ENCODE peak calls at places on chromosomes 13 and 19, in six cellular contexts. X is dorsolateral prefrontal cortex, H is osteoblast, P is neural crest cell, R is AG09309, M is fibroblast of mammary gland. L is an unnamed sample.

GRCh38 chr19:10430505-10431253 is 10.3 kb downstream of the PDE4A start:
- DNase-seq in X (no peak), H (peak), P (no peak), R (no peak), M (no peak), L (no peak)

GRCh38 chr13:31968473-31968872 is 63.1 kb upstream of the FRY start:
- DNase-seq in X (no peak), H (no peak), P (no peak), R (no peak), M (no peak), L (no peak)

GRCh38 chr13:102295316-102296048 is 106.4 kb downstream of the FGF14 start:
- DNase-seq in X (no peak), H (no peak), P (no peak), R (no peak), M (peak), L (no peak)

GRCh38 chr19:53597023-53597422 is 34.8 kb upstream of the DPRX start:
- DNase-seq in X (no peak), H (no peak), P (no peak), R (no peak), M (no peak), L (no peak)

GRCh38 chr13:49347650-49348385 is 96.0 kb downstream of the CAB39L start:
- DNase-seq in X (no peak), H (no peak), P (no peak), R (no peak), M (no peak), L (no peak)

GRCh38 chr19:18253716-18254115 is 20.5 kb downstream of the IQCN start:
- DNase-seq in X (no peak), H (peak), P (no peak), R (no peak), M (no peak), L (no peak)

GRCh38 chr19:29676586-29676985 is 11.3 kb downstream of the PLEKHF1 start:
- DNase-seq in X (peak), H (no peak), P (no peak), R (no peak), M (no peak), L (no peak)

GRCh38 chr13:26946675-26947342 is 186.2 kb upstream of the GPR12 start:
- DNase-seq in X (no peak), H (peak), P (no peak), R (no peak), M (peak), L (peak)

GRCh38 chr13:110119943-110120905 is 186.7 kb downstream of the COL4A1 start:
- DNase-seq in X (no peak), H (no peak), P (no peak), R (no peak), M (peak), L (no peak)

GRCh38 chr13:75326173-75327131 is 155.5 kb downstream of the TBC1D4 start:
- DNase-seq in X (no peak), H (no peak), P (no peak), R (no peak), M (peak), L (no peak)

GRCh38 chr13:64684685-64685431 is 2545.3 kb downstream of the PCDH9 start:
- DNase-seq in X (no peak), H (no peak), P (no peak), R (no peak), M (no peak), L (no peak)

GRCh38 chr13:73177017-73177416 is 118.2 kb downstream of the KLF5 start:
- DNase-seq in X (no peak), H (no peak), P (no peak), R (no peak), M (no peak), L (no peak)

GRCh38 chr13:32947411-32947810 is 68.8 kb upstream of the KL start:
- DNase-seq in X (no peak), H (no peak), P (no peak), R (no peak), M (no peak), L (no peak)

GRCh38 chr13:107254392-107254791 is 686.5 kb upstream of the ARGLU1 start:
- DNase-seq in X (no peak), H (no peak), P (no peak), R (no peak), M (no peak), L (no peak)

GRCh38 chr19:33377586-33378475 is 4.3 kb downstream of the CEBPG start:
- DNase-seq in X (no peak), H (no peak), P (no peak), R (no peak), M (peak), L (no peak)

GRCh38 chr13:29969286-29969685 is 118.9 kb upstream of the UBL3 start:
- DNase-seq in X (no peak), H (peak), P (no peak), R (peak), M (peak), L (no peak)

GRCh38 chr13:60370343-60370742 is 26.7 kb upstream of the TDRD3 start:
- DNase-seq in X (no peak), H (no peak), P (no peak), R (no peak), M (no peak), L (no peak)

GRCh38 chr19:49222011-49222410 is 64.4 kb downstream of the TRPM4 start:
- DNase-seq in X (no peak), H (no peak), P (no peak), R (no peak), M (peak), L (no peak)

GRCh38 chr13:34810996-34811395 is 131.1 kb upstream of the NBEA start:
- DNase-seq in X (no peak), H (no peak), P (no peak), R (no peak), M (no peak), L (no peak)

GRCh38 chr19:46320559-46320958 is 23.7 kb downstream of the HIF3A start:
- DNase-seq in X (no peak), H (peak), P (no peak), R (no peak), M (no peak), L (no peak)

GRCh38 chr13:19864018-19864338 is 529 bp upstream of the ZMYM5 start:
- DNase-seq in X (peak), H (peak), P (peak), R (no peak), M (peak), L (no peak)

GRCh38 chr13:65744761-65745160 is 1485.4 kb downstream of the PCDH9 start:
- DNase-seq in X (no peak), H (peak), P (no peak), R (peak), M (peak), L (no peak)

GRCh38 chr13:48976677-48977625 is 1.2 kb downstream of the FNDC3A start:
- DNase-seq in X (peak), H (peak), P (no peak), R (no peak), M (peak), L (no peak)

GRCh38 chr13:29877456-29878096 is 27.2 kb upstream of the UBL3 start:
- DNase-seq in X (no peak), H (no peak), P (no peak), R (no peak), M (no peak), L (no peak)

GRCh38 chr19:6963937-6964336 is 57.3 kb downstream of the MBD3L2B start:
- DNase-seq in X (no peak), H (no peak), P (no peak), R (no peak), M (no peak), L (no peak)

GRCh38 chr13:49399801-49400472 is 43.9 kb downstream of the CAB39L start:
- DNase-seq in X (no peak), H (no peak), P (no peak), R (no peak), M (no peak), L (no peak)

GRCh38 chr19:17332677-17333581 is 1.7 kb downstream of the ANO8 start:
- DNase-seq in X (no peak), H (peak), P (no peak), R (no peak), M (peak), L (no peak)

GRCh38 chr13:110268061-110268460 is 38.9 kb downstream of the COL4A1 start:
- DNase-seq in X (no peak), H (no peak), P (no peak), R (no peak), M (no peak), L (no peak)

GRCh38 chr13:111947876-111948275 is 119.1 kb upstream of the SOX1 start:
- DNase-seq in X (no peak), H (no peak), P (no peak), R (no peak), M (no peak), L (no peak)

GRCh38 chr19:18815673-18816072 is 16.1 kb upstream of the UPF1 start:
- DNase-seq in X (no peak), H (no peak), P (no peak), R (no peak), M (no peak), L (no peak)

GRCh38 chr19:50328257-50329145 is 676 bp downstream of the KCNC3 start:
- DNase-seq in X (no peak), H (peak), P (no peak), R (no peak), M (no peak), L (no peak)

GRCh38 chr13:38262211-38262610 is 87.4 kb upstream of the UFM1 start:
- DNase-seq in X (no peak), H (peak), P (no peak), R (peak), M (peak), L (no peak)

DNA sequence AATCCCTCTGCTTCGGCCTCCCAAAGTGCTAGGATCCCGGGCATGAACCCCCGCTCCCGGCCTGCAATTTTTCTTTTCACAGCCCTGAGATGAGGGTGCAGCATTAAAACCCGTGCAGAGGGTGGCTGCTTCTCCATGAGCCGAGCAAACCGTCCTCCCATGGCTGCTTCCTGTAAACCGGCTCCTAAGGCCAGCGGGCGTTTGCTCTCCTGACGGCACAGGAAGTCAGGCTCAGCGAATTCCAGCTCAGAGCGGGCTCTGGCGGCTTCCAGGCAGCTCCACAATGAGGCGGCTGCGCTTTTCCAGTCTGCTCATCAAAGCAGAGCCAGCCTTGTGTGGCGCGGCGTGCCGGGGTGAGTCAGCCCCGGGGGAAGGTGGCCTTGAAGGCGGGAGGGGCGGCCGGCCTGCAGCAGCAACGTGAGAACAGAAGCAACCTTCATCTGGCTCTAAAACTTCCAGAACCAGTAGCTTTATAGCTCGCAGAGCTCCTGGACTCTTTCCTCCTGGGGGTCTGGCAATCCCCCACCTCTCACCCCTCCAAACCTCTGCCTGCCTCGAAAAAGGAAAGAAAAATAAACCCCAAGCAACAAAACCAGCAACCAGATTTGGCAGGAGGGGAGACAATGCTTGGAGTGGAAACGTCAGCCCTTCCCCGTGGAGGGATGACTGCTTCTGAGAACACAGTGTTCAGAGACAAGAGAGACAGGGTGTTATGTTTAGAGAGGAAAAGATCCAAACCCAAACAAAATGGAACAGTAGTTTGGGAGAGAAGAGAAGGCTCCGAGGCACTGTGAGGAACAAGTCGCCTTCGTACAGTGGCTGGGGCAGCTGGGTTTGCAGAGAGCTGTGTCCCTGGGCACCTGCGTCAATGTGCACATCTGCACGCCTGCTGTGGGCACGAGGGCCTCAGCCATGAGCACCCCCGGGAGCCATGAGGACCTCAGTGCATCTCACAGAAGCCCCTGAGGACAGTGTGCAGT is 67.8 kb downstream of the GADD45B start:
- DNase-seq in X (peak), H (peak), P (peak), R (peak), M (peak), L (no peak)
- TF ChIP-seq CTCF in X (peak), H (peak), P (no peak), R (peak), M (peak), L (no peak)

GRCh38 chr13:47455581-47455980 is 545.5 kb downstream of the SUCLA2 start:
- DNase-seq in X (no peak), H (no peak), P (no peak), R (no peak), M (peak), L (no peak)
- TF ChIP-seq CTCF in X (no peak), H (peak), P (no peak), R (no peak), M (peak), L (no peak)

GRCh38 chr13:28753208-28753892 is 34.6 kb upstream of the SLC46A3 start:
- DNase-seq in X (no peak), H (peak), P (no peak), R (peak), M (peak), L (no peak)
- TF ChIP-seq CTCF in X (no peak), H (peak), P (no peak), R (no peak), M (no peak), L (no peak)

GRCh38 chr13:24270639-24271131 is 38.7 kb upstream of the C1QTNF9 start:
- DNase-seq in X (peak), H (peak), P (peak), R (no peak), M (peak), L (no peak)
- TF ChIP-seq CTCF in X (no peak), H (no peak), P (no peak), R (no peak), M (no peak), L (no peak)

DNA sequence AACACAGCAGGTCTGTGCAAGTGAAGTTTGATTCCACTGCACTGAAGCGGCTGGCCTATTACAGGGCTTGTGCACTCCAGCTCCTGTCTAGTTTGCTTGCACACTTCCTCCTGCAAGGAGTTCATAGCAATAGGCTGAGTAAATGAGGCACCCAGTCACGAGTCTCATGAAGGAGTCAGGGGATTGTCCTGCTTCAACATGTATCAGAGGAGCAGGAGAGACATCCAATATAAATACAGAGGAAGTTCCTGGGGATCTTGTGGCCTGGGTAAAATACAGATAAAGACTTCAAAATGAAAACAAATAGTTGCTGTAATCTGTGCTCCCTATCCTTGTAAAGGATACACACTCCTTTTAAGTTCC is 259.9 kb downstream of the SLITRK1 start:
- DNase-seq in X (no peak), H (peak), P (no peak), R (no peak), M (no peak), L (no peak)
- TF ChIP-seq CTCF in X (no peak), H (no peak), P (no peak), R (no peak), M (no peak), L (no peak)

GRCh38 chr13:70310720-70311119 is 202.5 kb upstream of the KLHL1 start:
- DNase-seq in X (no peak), H (no peak), P (peak), R (no peak), M (no peak), L (no peak)
- TF ChIP-seq CTCF in X (peak), H (no peak), P (peak), R (no peak), M (no peak), L (peak)

L was measured in D721Med.